ENCODE peak calls at places on chromosome 5, in ten cellular contexts. J, Z, R, E, G, Y, P, U, K and Q are unnamed samples. For H3K4me1, the result is how much of the 10 kb centered on the place peaks cover.

GRCh38 chr5:53475320-53475719 is 5.1 kb upstream of the FST start:
- DNase-seq in J (no peak), Z (no peak), R (no peak), E (no peak), G (no peak), Y (no peak), P (no peak), U (no peak), K (no peak), Q (no peak)

GRCh38 chr5:78547731-78548189 is 100.8 kb downstream of the LHFPL2 start:
- DNase-seq in J (peak), Z (peak), R (peak), E (peak), G (peak), Y (peak), P (peak), U (no peak), K (no peak), Q (peak)

GRCh38 chr5:146340260-146341081 is 1.8 kb downstream of the POU4F3 start:
- DNase-seq in J (peak), Z (no peak), R (peak), E (peak), G (no peak), Y (peak), P (no peak), U (no peak), K (no peak), Q (no peak)

GRCh38 chr5:172800088-172800551 is 29.1 kb upstream of the DUSP1 start:
- DNase-seq in J (peak), Z (no peak), R (peak), E (peak), G (peak), Y (peak), P (peak), U (no peak), K (peak), Q (peak)

GRCh38 chr5:154141686-154142300 is 48.7 kb upstream of the GALNT10 start:
- DNase-seq in J (no peak), Z (no peak), R (no peak), E (no peak), G (no peak), Y (no peak), P (no peak), U (no peak), K (no peak), Q (no peak)

GRCh38 chr5:94174748-94175411 is 433.5 kb upstream of the POU5F2 start:
- DNase-seq in J (peak), Z (no peak), R (peak), E (no peak), G (no peak), Y (no peak), P (no peak), U (no peak), K (no peak), Q (no peak)

GRCh38 chr5:95959964-95960801 is 1.5 kb downstream of the ELL2 start:
- DNase-seq in J (peak), Z (no peak), R (peak), E (no peak), G (peak), Y (no peak), P (peak), U (no peak), K (no peak), Q (no peak)

GRCh38 chr5:179345429-179346321 is at the start of gene ADAMTS2:
- DNase-seq in J (no peak), Z (no peak), R (peak), E (peak), G (peak), Y (peak), P (peak), U (no peak), K (peak), Q (no peak)

GRCh38 chr5:155943516-155944407 is 383.2 kb upstream of the SGCD start:
- DNase-seq in J (peak), Z (peak), R (peak), E (peak), G (peak), Y (peak), P (no peak), U (peak), K (no peak), Q (no peak)

GRCh38 chr5:3218916-3219650 is 376.5 kb upstream of the IRX1 start:
- DNase-seq in J (no peak), Z (no peak), R (no peak), E (no peak), G (no peak), Y (no peak), P (no peak), U (no peak), K (peak), Q (no peak)

GRCh38 chr5:13780081-13780480 is 164.4 kb downstream of the DNAH5 start:
- DNase-seq in J (no peak), Z (no peak), R (no peak), E (no peak), G (no peak), Y (no peak), P (no peak), U (no peak), K (no peak), Q (no peak)

GRCh38 chr5:159324097-159324760 is 6.1 kb downstream of the IL12B start:
- DNase-seq in J (peak), Z (no peak), R (peak), E (no peak), G (no peak), Y (no peak), P (no peak), U (no peak), K (no peak), Q (no peak)

GRCh38 chr5:83577036-83577636 is 105.6 kb downstream of the VCAN start:
- DNase-seq in J (peak), Z (no peak), R (peak), E (no peak), G (peak), Y (no peak), P (no peak), U (no peak), K (no peak), Q (no peak)

GRCh38 chr5:22612928-22613327 is 240.2 kb downstream of the CDH12 start:
- DNase-seq in J (no peak), Z (no peak), R (no peak), E (no peak), G (no peak), Y (no peak), P (no peak), U (no peak), K (no peak), Q (no peak)

GRCh38 chr5:42557689-42558088 is 134.4 kb downstream of the GHR start:
- DNase-seq in J (no peak), Z (no peak), R (no peak), E (no peak), G (no peak), Y (no peak), P (no peak), U (no peak), K (no peak), Q (no peak)

GRCh38 chr5:5965132-5965531 is 413.2 kb downstream of the MED10 start:
- DNase-seq in J (no peak), Z (no peak), R (no peak), E (no peak), G (no peak), Y (no peak), P (no peak), U (no peak), K (no peak), Q (no peak)

GRCh38 chr5:87572092-87572491 is 159.4 kb upstream of the CCNH start:
- DNase-seq in J (no peak), Z (no peak), R (no peak), E (no peak), G (no peak), Y (no peak), P (no peak), U (no peak), K (no peak), Q (no peak)

GRCh38 chr5:163079618-163080017 is 357.8 kb upstream of the CCNG1 start:
- DNase-seq in J (peak), Z (no peak), R (no peak), E (no peak), G (no peak), Y (no peak), P (no peak), U (no peak), K (no peak), Q (no peak)

GRCh38 chr5:179273441-179274145 is 71.7 kb downstream of the ADAMTS2 start:
- DNase-seq in J (no peak), Z (no peak), R (no peak), E (peak), G (no peak), Y (peak), P (peak), U (no peak), K (peak), Q (peak)

GRCh38 chr5:13108281-13108680 is 836.2 kb downstream of the DNAH5 start:
- DNase-seq in J (peak), Z (no peak), R (no peak), E (no peak), G (no peak), Y (no peak), P (no peak), U (no peak), K (no peak), Q (no peak)

GRCh38 chr5:459562-460412 is 16.8 kb downstream of the EXOC3 start:
- DNase-seq in J (no peak), Z (no peak), R (no peak), E (peak), G (peak), Y (no peak), P (peak), U (peak), K (no peak), Q (peak)

GRCh38 chr5:116320486-116320885 is 235.7 kb downstream of the COMMD10 start:
- DNase-seq in J (peak), Z (no peak), R (peak), E (no peak), G (no peak), Y (no peak), P (no peak), U (no peak), K (no peak), Q (no peak)

GRCh38 chr5:179119415-179120170 is 59.4 kb downstream of the ZNF354C start:
- DNase-seq in J (no peak), Z (no peak), R (no peak), E (no peak), G (no peak), Y (no peak), P (no peak), U (no peak), K (peak), Q (peak)

GRCh38 chr5:104179057-104179456 is 616.5 kb upstream of the NUDT12 start:
- DNase-seq in J (peak), Z (no peak), R (peak), E (no peak), G (peak), Y (no peak), P (no peak), U (no peak), K (no peak), Q (no peak)

GRCh38 chr5:90479611-90480385 is 5.1 kb downstream of the POLR3G start:
- DNase-seq in J (peak), Z (no peak), R (peak), E (no peak), G (no peak), Y (no peak), P (no peak), U (no peak), K (no peak), Q (no peak)

GRCh38 chr5:7629559-7629958 is 221.4 kb downstream of the CFAP90 start:
- DNase-seq in J (no peak), Z (no peak), R (no peak), E (no peak), G (no peak), Y (no peak), P (no peak), U (no peak), K (no peak), Q (no peak)

GRCh38 chr5:137498301-137498735 is 808 bp downstream of the SPOCK1 start:
- DNase-seq in J (peak), Z (no peak), R (no peak), E (peak), G (no peak), Y (peak), P (no peak), U (no peak), K (peak), Q (peak)

GRCh38 chr5:178473858-178474257 is 116.3 kb downstream of the COL23A1 start:
- DNase-seq in J (no peak), Z (no peak), R (no peak), E (no peak), G (no peak), Y (no peak), P (no peak), U (no peak), K (no peak), Q (no peak)

GRCh38 chr5:84816746-84817547 is 432.3 kb upstream of the EDIL3 start:
- DNase-seq in J (peak), Z (no peak), R (peak), E (no peak), G (no peak), Y (no peak), P (no peak), U (no peak), K (no peak), Q (no peak)

GRCh38 chr5:139958749-139959148 is 84.3 kb downstream of the NRG2 start:
- DNase-seq in J (no peak), Z (no peak), R (no peak), E (no peak), G (no peak), Y (no peak), P (no peak), U (no peak), K (no peak), Q (no peak)

GRCh38 chr5:76351176-76351575 is 51.9 kb upstream of the IQGAP2 start:
- DNase-seq in J (no peak), Z (no peak), R (no peak), E (no peak), G (no peak), Y (no peak), P (no peak), U (no peak), K (no peak), Q (no peak)

GRCh38 chr5:35919191-35919590 is 19.2 kb downstream of the CAPSL start:
- DNase-seq in J (peak), Z (no peak), R (peak), E (no peak), G (no peak), Y (no peak), P (no peak), U (no peak), K (no peak), Q (no peak)

GRCh38 chr5:50712479-50712878 is 46.0 kb downstream of the PARP8 start:
- DNase-seq in J (no peak), Z (no peak), R (no peak), E (no peak), G (no peak), Y (no peak), P (no peak), U (no peak), K (no peak), Q (no peak)

GRCh38 chr5:143576721-143577484 is 173.4 kb upstream of the NR3C1 start:
- DNase-seq in J (peak), Z (no peak), R (peak), E (peak), G (no peak), Y (no peak), P (no peak), U (no peak), K (no peak), Q (no peak)

GRCh38 chr5:143581148-143581547 is 177.7 kb upstream of the NR3C1 start:
- DNase-seq in J (no peak), Z (no peak), R (no peak), E (no peak), G (no peak), Y (no peak), P (no peak), U (no peak), K (no peak), Q (no peak)

GRCh38 chr5:143573568-143574170 is 170.2 kb upstream of the NR3C1 start:
- DNase-seq in J (no peak), Z (no peak), R (no peak), E (no peak), G (no peak), Y (no peak), P (no peak), U (no peak), K (no peak), Q (no peak)

GRCh38 chr5:143575264-143575663 is 171.8 kb upstream of the NR3C1 start:
- DNase-seq in J (no peak), Z (no peak), R (no peak), E (no peak), G (no peak), Y (no peak), P (no peak), U (no peak), K (no peak), Q (no peak)

GRCh38 chr5:143577554-143577953 is 174.1 kb upstream of the NR3C1 start:
- DNase-seq in J (no peak), Z (no peak), R (no peak), E (no peak), G (no peak), Y (no peak), P (no peak), U (no peak), K (no peak), Q (no peak)
- H3K27ac ChIP-seq in J (no peak), Z (no peak), R (no peak), E (no peak), G (no peak), Y (no peak), P (peak), U (no peak), K (no peak), Q (no peak)

GRCh38 chr5:32600057-32600622 is 14.8 kb downstream of the SUB1 start:
- DNase-seq in J (peak), Z (no peak), R (peak), E (no peak), G (no peak), Y (no peak), P (no peak), U (no peak), K (no peak), Q (no peak)

GRCh38 chr5:32595118-32595517 is 9.8 kb downstream of the SUB1 start:
- DNase-seq in J (no peak), Z (no peak), R (no peak), E (no peak), G (no peak), Y (no peak), P (no peak), U (no peak), K (no peak), Q (no peak)

GRCh38 chr5:32598997-32599549 is 13.7 kb downstream of the SUB1 start:
- DNase-seq in J (no peak), Z (no peak), R (no peak), E (no peak), G (no peak), Y (no peak), P (no peak), U (no peak), K (no peak), Q (no peak)

GRCh38 chr5:32597046-32597629 is 11.8 kb downstream of the SUB1 start:
- DNase-seq in J (no peak), Z (no peak), R (no peak), E (no peak), G (no peak), Y (no peak), P (no peak), U (no peak), K (no peak), Q (no peak)

DNA sequence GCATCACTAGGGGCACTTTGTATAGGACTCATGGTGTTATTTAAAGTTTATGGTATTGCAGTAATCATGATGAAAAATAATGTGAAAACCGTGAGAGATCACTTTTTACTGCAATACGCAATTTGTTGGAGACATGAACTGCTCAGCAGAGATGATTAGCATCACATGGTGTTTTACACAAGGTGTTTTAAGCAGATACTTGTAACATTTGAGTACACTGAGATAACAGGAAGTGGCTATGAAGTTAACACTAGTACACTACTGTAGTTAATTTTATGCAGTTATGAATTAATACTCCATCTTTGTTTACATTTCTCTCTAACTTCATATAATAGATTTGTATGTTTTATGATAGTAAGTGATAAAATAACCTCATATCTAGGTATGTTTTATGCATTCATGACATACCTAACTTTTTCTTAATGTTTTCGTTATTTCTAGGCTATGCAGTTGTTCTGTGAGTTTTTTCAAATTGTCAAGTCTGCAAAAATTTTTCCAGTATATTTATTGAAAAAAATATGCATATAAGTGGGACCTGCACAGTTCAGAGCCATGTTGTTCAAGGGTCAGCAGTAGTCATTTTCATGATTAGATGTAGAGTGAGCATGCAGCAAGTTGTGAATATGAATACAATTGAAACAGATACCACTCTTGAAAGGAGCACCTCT is 13.0 kb downstream of the SUB1 start:
- DNase-seq in J (no peak), Z (no peak), R (no peak), E (no peak), G (no peak), Y (no peak), P (no peak), U (no peak), K (no peak), Q (no peak)
- H3K4me1 ChIP-seq in J (under half), Z (under half), R (under half), E (under half), G (under half), Y (under half), P (under half), U (under half), K (under half), Q (under half)

GRCh38 chr5:73899055-73899454 is 273.1 kb downstream of the ARHGEF28 start:
- DNase-seq in J (no peak), Z (no peak), R (no peak), E (no peak), G (no peak), Y (no peak), P (no peak), U (no peak), K (no peak), Q (no peak)
- H3K27ac ChIP-seq in J (no peak), Z (no peak), R (no peak), E (no peak), G (no peak), Y (no peak), P (no peak), U (no peak), K (no peak), Q (no peak)

GRCh38 chr5:88690619-88691560 is 192.1 kb downstream of the MEF2C start:
- DNase-seq in J (peak), Z (peak), R (peak), E (peak), G (peak), Y (peak), P (peak), U (peak), K (peak), Q (no peak)
- H3K4me1 ChIP-seq in J (under half), Z (under half), R (under half), E (under half), G (under half), Y (under half), P (under half), U (under half), K (under half), Q (under half)

DNA sequence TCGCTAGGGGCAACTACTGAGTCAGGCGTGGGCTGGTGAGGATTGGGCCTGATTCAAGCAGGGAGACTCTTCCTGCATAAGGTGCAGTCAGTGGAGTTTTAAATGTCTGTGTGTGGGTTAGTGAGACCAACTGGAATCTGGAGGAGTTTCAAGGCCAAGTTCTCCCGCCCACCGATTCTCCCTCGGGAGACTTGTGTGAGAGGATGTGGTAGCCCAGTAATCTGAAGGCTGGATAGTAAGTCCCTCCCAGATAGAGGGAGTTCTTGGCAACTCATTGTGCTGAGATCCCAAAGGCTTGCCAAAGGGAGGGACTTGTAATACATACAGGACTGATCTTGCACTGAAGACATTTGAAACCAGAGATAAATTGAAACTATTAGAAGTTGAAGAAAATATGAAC is 51.8 kb downstream of the WDR36 start:
- DNase-seq in J (peak), Z (no peak), R (peak), E (peak), G (no peak), Y (peak), P (no peak), U (no peak), K (no peak), Q (no peak)
- H3K27ac ChIP-seq in J (no peak), Z (no peak), R (no peak), E (no peak), G (no peak), Y (no peak), P (no peak), U (no peak), K (no peak), Q (no peak)

DNA sequence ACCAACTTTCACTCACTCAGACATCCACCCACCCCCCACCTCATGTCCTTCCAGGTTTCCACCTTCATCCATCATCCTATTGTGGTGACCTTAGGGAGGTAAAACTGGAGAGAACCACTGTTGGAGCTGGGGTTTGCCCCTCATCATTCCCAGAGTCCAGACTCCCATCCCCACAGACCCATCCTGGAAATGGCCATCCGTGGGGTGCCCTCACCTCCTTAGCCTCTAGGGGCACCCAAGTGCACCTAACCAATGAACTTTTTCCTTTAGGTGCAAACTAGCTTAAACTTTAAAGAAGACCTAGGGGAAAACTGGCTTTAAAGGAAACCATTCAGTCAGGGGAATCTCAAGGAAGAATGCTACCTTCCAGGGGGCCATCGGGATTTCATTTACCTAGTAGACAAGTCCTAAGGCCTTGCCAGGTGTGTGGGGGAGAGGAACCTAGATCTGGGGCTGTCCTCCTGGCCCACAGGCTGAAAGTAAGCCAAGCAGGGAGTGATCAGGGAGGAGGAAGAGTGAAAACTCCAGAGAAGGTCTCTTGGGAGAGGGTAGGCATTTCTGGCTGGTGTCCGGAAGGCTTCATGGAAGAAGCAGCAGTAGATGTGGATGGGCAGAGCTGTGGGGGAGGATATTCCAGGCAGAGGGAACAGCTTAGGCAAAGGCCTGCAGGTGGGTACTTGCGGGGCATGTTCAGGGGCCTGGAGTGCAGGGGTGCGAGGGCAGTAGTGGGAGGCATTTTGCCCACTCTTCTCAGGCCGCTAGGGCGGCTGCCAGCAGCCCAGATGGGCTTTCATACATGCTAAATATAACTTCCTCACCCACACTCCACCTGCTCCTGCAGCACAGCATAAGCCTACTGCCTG is 11.6 kb downstream of the RGS14 start:
- DNase-seq in J (no peak), Z (no peak), R (no peak), E (no peak), G (no peak), Y (peak), P (peak), U (no peak), K (peak), Q (no peak)
- H3K4me1 ChIP-seq in J (under half), Z (under half), R (under half), E (under half), G (under half), Y (under half), P (under half), U (under half), K (under half), Q (half or more)